ENCODE peak calls at places on chromosomes 7 and 10, in eight cellular contexts. Q is fibroblast of pulmonary artery, G is GM12878, I is GM12865, H is cardiac fibroblast, W is cardiac muscle cell, M is GM23248, V is epithelial cell of esophagus. J is an unnamed sample.

GRCh38 chr10:118518095-118518494 is 77.4 kb downstream of the PRLHR start:
- DNase-seq in I (no peak), H (no peak), M (no peak), V (no peak), G (no peak), Q (no peak), W (no peak), J (no peak)

GRCh38 chr10:69495666-69496065 is 44.4 kb downstream of the TSPAN15 start:
- DNase-seq in M (no peak), G (no peak), Q (no peak), I (no peak), W (no peak), H (no peak), V (no peak), J (no peak)

GRCh38 chr7:45680776-45681175 is 106.6 kb downstream of the ADCY1 start:
- DNase-seq in Q (no peak), W (no peak), G (no peak), H (no peak), V (no peak), I (no peak), M (no peak), J (no peak)

GRCh38 chr7:117587931-117588330 is 108.1 kb downstream of the CFTR start:
- DNase-seq in W (no peak), M (no peak), G (no peak), Q (no peak), H (no peak), I (no peak), V (no peak), J (no peak)

GRCh38 chr10:11165591-11166543 is 148.2 kb downstream of the CELF2 start:
- DNase-seq in W (no peak), H (peak), V (peak), Q (peak), I (peak), G (no peak), M (peak), J (peak)

GRCh38 chr7:25884265-25884664 is 267.7 kb upstream of the NFE2L3 start:
- DNase-seq in G (no peak), I (no peak), H (no peak), V (no peak), Q (no peak), W (no peak), M (no peak), J (no peak)

GRCh38 chr7:131538791-131539179 is 17.6 kb downstream of the PODXL start:
- DNase-seq in G (no peak), I (no peak), Q (no peak), M (peak), H (no peak), W (no peak), V (no peak), J (no peak)

GRCh38 chr7:46569117-46569433 is 648.0 kb upstream of the IGFBP3 start:
- DNase-seq in W (no peak), V (peak), I (no peak), G (no peak), Q (no peak), H (no peak), M (no peak), J (no peak)

GRCh38 chr7:32476816-32477648 is 13.1 kb downstream of the LSM5 start:
- DNase-seq in Q (no peak), G (no peak), H (no peak), M (peak), V (peak), I (no peak), W (no peak), J (no peak)

GRCh38 chr7:38903057-38903456 is 5.9 kb downstream of the VPS41 start:
- DNase-seq in H (no peak), W (no peak), V (no peak), Q (no peak), I (no peak), G (no peak), M (no peak), J (no peak)

GRCh38 chr10:103442031-103442461 is 10.1 kb downstream of the CALHM2 start:
- DNase-seq in V (no peak), I (no peak), Q (peak), W (peak), M (peak), G (no peak), H (peak), J (no peak)

GRCh38 chr7:96997512-96998032 is 7.8 kb upstream of the DLX6 start:
- DNase-seq in H (no peak), G (no peak), V (no peak), W (no peak), I (no peak), M (no peak), Q (no peak), J (no peak)

GRCh38 chr7:32217841-32218467 is 147.7 kb upstream of the PDE1C start:
- DNase-seq in V (peak), W (no peak), M (no peak), Q (no peak), I (no peak), H (no peak), G (no peak), J (no peak)

GRCh38 chr10:123860856-123861255 is 30.8 kb downstream of the CPXM2 start:
- DNase-seq in V (no peak), Q (no peak), W (no peak), M (no peak), G (no peak), H (no peak), I (no peak), J (no peak)

GRCh38 chr7:38178695-38179344 is 775 bp downstream of the STARD3NL start:
- DNase-seq in H (peak), W (no peak), G (no peak), V (no peak), M (peak), I (peak), Q (peak), J (no peak)

GRCh38 chr10:122282253-122282671 is 11.2 kb downstream of the BTBD16 start:
- DNase-seq in M (peak), V (peak), I (no peak), W (peak), Q (peak), G (no peak), H (peak), J (no peak)

GRCh38 chr7:2141656-2142055 is 91.1 kb downstream of the MAD1L1 start:
- DNase-seq in H (no peak), I (no peak), Q (no peak), G (no peak), W (no peak), M (no peak), V (no peak), J (no peak)

GRCh38 chr7:45594780-45595535 is 20.8 kb downstream of the ADCY1 start:
- DNase-seq in G (no peak), M (no peak), W (no peak), V (no peak), H (no peak), I (no peak), Q (no peak), J (no peak)

GRCh38 chr7:70678621-70679251 is 453.2 kb upstream of the GALNT17 start:
- DNase-seq in W (peak), H (peak), V (peak), I (no peak), G (no peak), M (peak), Q (peak), J (no peak)

GRCh38 chr10:86346169-86346793 is 20.3 kb downstream of the GRID1 start:
- DNase-seq in Q (no peak), M (no peak), V (no peak), I (no peak), W (no peak), H (no peak), G (no peak), J (no peak)

GRCh38 chr7:73896454-73896853 is 35.5 kb downstream of the TMEM270 start:
- DNase-seq in V (peak), Q (no peak), W (no peak), I (peak), H (no peak), M (peak), G (no peak), J (peak)

GRCh38 chr7:103687981-103688380 is 242.0 kb upstream of the SLC26A5 start:
- DNase-seq in G (no peak), Q (no peak), H (no peak), M (no peak), W (no peak), V (no peak), I (no peak), J (no peak)

GRCh38 chr10:100614416-100614815 is 78.7 kb downstream of the HIF1AN start:
- DNase-seq in W (no peak), H (no peak), I (no peak), M (no peak), V (no peak), Q (no peak), G (no peak), J (no peak)

GRCh38 chr10:97086530-97086929 is 99.2 kb downstream of the SLIT1 start:
- DNase-seq in W (no peak), H (no peak), G (no peak), I (no peak), V (no peak), M (no peak), Q (no peak), J (no peak)

GRCh38 chr7:80450621-80451308 is 61.1 kb downstream of the GNAT3 start:
- DNase-seq in G (no peak), Q (peak), H (peak), W (peak), I (no peak), M (peak), V (peak), J (no peak)

GRCh38 chr10:79102056-79102874 is 33.5 kb downstream of the ZMIZ1 start:
- DNase-seq in I (no peak), M (peak), W (peak), V (peak), G (no peak), Q (no peak), H (peak), J (no peak)

GRCh38 chr10:24821986-24822385 is 98.3 kb upstream of the ARHGAP21 start:
- DNase-seq in V (peak), W (no peak), I (no peak), M (peak), Q (peak), G (no peak), H (no peak), J (no peak)

GRCh38 chr7:107999814-108000560 is 3.0 kb downstream of the LAMB1 start:
- DNase-seq in W (no peak), I (no peak), G (no peak), H (no peak), V (no peak), Q (no peak), M (peak), J (no peak)

GRCh38 chr10:49298666-49298989 is 342 bp upstream of the C10orf71 start:
- DNase-seq in M (peak), W (peak), H (peak), Q (peak), G (no peak), I (no peak), V (no peak), J (no peak)

GRCh38 chr10:49298990-49299815 is at the start of gene C10orf71:
- DNase-seq in M (no peak), W (peak), Q (no peak), H (no peak), V (no peak), I (no peak), G (no peak), J (no peak)

GRCh38 chr10:49300140-49300974 is 1.4 kb downstream of the C10orf71 start:
- DNase-seq in G (peak), I (peak), M (no peak), W (peak), H (no peak), Q (no peak), V (no peak), J (no peak)

GRCh38 chr10:49301302-49301701 is 2.3 kb downstream of the C10orf71 start:
- DNase-seq in V (no peak), H (no peak), Q (no peak), I (no peak), M (no peak), G (no peak), W (no peak), J (no peak)

DNA sequence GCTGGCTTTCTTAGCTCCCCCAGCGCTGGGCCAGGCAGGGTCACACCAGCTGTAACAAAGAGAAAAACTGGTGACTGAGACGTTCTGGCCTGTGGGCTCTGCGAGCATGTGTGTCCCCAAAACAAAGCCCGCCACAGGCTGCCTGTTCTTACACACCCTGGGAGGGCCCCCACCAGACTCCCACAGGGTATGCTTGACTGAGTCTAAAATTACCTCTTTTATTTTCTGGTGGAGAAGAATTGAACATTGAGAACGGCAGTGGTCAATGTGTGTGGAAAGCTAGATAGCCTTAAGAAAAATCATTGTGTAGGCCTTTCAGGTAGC is 808 bp downstream of the C10orf71 start:
- DNase-seq in W (no peak), I (peak), V (no peak), H (no peak), Q (no peak), M (no peak), G (no peak), J (no peak)
- H3K4me3 ChIP-seq in W (peak), I (no peak), V (no peak), H (no peak), Q (no peak), M (no peak), G (no peak), J (no peak)

GRCh38 chr10:21617267-21617666 is 83.2 kb downstream of the MLLT10 start:
- DNase-seq in M (peak), I (no peak), V (no peak), Q (no peak), H (no peak), W (peak), G (no peak), J (no peak)

DNA sequence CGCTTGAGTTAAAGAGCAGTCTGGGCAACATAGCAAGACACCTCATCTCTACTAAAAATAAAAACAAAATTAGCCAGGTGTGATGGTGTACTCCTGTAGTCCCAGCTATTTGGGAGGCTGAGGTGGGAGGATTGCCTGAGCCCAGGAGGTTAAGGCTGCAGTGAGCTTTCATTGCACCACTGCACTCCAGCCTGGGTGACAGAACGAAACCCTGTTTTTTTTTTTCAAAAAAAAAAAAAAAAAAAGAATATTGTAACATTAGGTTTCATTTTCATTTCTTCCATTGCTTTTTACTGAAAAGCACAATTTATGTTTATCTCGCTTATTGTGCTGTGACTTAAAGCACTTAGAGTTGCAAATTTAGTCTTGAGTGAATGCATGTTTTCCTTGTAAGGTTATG is 80.0 kb downstream of the MLLT10 start:
- DNase-seq in H (no peak), W (no peak), G (no peak), Q (no peak), M (no peak), V (no peak), I (no peak), J (no peak)
- H3K4me3 ChIP-seq in H (no peak), W (no peak), G (no peak), Q (no peak), M (no peak), V (no peak), I (no peak), J (no peak)

DNA sequence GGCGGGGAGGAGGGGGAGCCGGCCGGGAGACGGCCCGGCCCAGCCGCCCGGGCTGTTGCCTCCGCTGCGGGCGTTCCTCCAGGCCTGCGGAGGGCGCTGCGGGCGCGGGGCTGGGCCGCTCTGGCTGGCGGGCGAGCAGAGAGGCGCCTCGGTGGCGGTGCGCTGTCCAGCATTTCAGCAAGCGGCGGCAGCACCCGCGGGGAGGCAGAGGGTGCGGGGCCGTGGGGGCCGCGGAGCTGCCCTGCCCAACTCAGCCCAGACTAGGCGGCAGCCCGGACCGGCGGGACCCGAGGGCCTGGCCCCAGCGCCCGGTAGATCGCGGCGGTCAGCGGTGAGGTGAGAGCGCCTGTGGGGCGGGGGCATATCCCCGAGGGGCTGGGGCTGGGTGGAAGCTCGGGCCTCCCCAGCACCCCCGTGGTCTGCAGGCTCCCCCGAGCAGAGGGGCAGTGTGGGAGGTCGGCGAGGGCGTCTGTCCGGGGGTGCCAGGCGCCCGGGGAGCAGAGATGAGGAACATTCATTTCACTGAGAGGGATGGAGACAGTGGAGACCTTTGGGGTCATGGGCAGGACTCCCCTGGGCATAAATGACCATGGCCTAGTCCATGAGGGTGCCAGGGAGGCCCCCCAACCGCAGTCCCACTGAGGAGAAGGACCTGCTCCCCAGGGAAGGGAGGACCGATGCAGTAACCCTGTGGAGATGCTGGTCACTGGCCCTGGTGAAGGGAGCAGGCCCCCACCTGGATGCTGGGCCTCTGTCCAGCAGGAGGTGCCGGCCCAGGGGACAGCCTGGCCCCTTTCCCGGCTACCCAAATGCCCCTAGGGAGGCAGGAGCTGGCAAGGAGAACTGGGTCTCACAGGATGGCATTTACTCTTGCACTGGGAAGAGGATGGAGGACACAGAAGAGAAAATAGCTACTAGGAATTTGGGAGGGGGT is at the start of gene SRRM3:
- DNase-seq in H (peak), M (peak), W (peak), V (peak), I (peak), Q (peak), G (no peak), J (no peak)
- H3K4me3 ChIP-seq in H (no peak), M (no peak), W (peak), V (no peak), I (no peak), Q (no peak), G (no peak), J (no peak)

GRCh38 chr7:12771378-12771877 is 84.0 kb downstream of the ARL4A start:
- DNase-seq in G (no peak), W (peak), I (no peak), V (peak), M (peak), H (peak), Q (peak), J (no peak)
- H3K4me3 ChIP-seq in G (no peak), W (no peak), I (no peak), V (no peak), M (peak), H (no peak), Q (peak), J (no peak)

DNA sequence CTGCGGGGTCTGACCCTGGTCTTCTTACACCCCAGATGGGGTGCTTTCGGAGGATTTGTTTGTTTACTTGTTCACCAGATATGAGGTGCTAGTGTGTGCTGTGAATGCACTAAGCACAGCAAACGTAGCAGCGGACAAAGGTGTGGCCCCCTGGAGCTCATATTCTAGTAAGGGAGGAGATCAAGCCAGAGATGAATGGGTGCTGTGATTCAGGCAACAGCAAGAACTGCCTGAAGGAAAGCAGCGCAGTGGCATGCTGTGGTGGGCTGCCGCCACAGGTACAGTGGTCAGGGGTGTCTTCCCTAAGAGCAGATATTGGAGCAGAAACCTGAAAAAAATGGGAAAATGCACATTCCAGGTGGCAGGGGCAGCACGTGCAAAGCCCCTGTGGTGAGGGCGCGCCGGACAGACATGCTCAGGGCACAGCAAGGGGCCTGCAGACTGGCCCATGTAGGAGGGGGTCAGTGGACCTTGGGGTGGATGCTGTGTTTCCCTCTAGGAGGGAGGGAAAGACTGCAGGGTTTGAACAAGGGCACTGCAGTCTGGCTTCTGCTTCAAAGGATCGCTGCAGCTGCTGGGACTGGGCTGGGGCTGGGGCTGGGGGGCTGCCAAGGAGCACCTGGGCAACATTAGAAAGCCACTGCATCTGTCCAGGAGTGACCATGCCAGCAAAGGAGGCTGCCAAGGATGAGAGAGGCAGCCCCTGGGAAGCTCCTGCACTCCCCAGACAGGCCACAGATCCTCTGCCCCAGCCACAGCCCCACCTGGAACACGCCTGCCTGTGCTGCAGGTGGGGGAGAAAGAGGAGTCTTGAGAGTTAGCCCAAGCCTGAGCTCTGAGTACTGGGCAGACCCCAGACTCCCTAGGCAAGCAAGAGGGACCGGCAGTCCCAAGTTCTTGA is 922 bp upstream of the DEPP1 start:
- DNase-seq in I (no peak), Q (no peak), M (no peak), H (no peak), W (no peak), G (no peak), V (peak), J (no peak)
- H3K4me3 ChIP-seq in I (no peak), Q (no peak), M (no peak), H (no peak), W (no peak), G (peak), V (no peak), J (no peak)

GRCh38 chr10:6047847-6048246 is 14.3 kb downstream of the IL2RA start:
- DNase-seq in H (no peak), W (no peak), G (no peak), Q (no peak), V (no peak), I (no peak), M (no peak), J (no peak)
- H3K4me3 ChIP-seq in H (no peak), W (no peak), G (no peak), Q (no peak), V (no peak), I (no peak), M (no peak), J (no peak)

GRCh38 chr7:36288501-36288900 is 101.2 kb upstream of the ANLN start:
- DNase-seq in G (no peak), H (no peak), W (no peak), M (no peak), Q (no peak), I (no peak), V (no peak), J (no peak)
- H3K4me3 ChIP-seq in G (no peak), H (no peak), W (no peak), M (no peak), Q (no peak), I (no peak), V (no peak), J (no peak)

J was measured in GM12864.